ENCODE peak calls at places on chromosomes 12 and 14, in eight cellular contexts. One of them, this sample, is unnamed.

GRCh38 chr12:69008510-69008909 is 75.5 kb upstream of the CPM start:
- DNase-seq in A549: no peak
- DNase-seq in H1: no peak
- DNase-seq in esophagus muscularis mucosa: no peak
- DNase-seq in GM12878: no peak
- DNase-seq in ovary: no peak
- DNase-seq in tibial nerve: no peak
- DNase-seq in suprapubic skin: no peak
- DNase-seq in this sample: peak

GRCh38 chr12:31471823-31472222 is 119.1 kb downstream of the DENND5B start:
- DNase-seq in A549: no peak
- DNase-seq in H1: no peak
- DNase-seq in esophagus muscularis mucosa: no peak
- DNase-seq in GM12878: no peak
- DNase-seq in ovary: no peak
- DNase-seq in tibial nerve: no peak
- DNase-seq in suprapubic skin: no peak
- DNase-seq in this sample: no peak

GRCh38 chr14:26863736-26864135 is 265.9 kb upstream of the NOVA1 start:
- DNase-seq in A549: no peak
- DNase-seq in H1: no peak
- DNase-seq in esophagus muscularis mucosa: no peak
- DNase-seq in GM12878: no peak
- DNase-seq in ovary: no peak
- DNase-seq in tibial nerve: no peak
- DNase-seq in suprapubic skin: no peak
- DNase-seq in this sample: no peak

GRCh38 chr12:33649992-33650391 is 210.4 kb upstream of the SYT10 start:
- DNase-seq in A549: no peak
- DNase-seq in H1: no peak
- DNase-seq in esophagus muscularis mucosa: no peak
- DNase-seq in GM12878: no peak
- DNase-seq in ovary: no peak
- DNase-seq in tibial nerve: no peak
- DNase-seq in suprapubic skin: no peak
- DNase-seq in this sample: no peak

GRCh38 chr12:96117460-96117859 is 76.7 kb upstream of the ELK3 start:
- DNase-seq in A549: no peak
- DNase-seq in H1: no peak
- DNase-seq in esophagus muscularis mucosa: no peak
- DNase-seq in GM12878: no peak
- DNase-seq in ovary: no peak
- DNase-seq in tibial nerve: no peak
- DNase-seq in suprapubic skin: no peak
- DNase-seq in this sample: no peak

GRCh38 chr14:76694106-76694505 is 67.2 kb upstream of the VASH1 start:
- DNase-seq in A549: no peak
- DNase-seq in H1: no peak
- DNase-seq in esophagus muscularis mucosa: peak
- DNase-seq in GM12878: no peak
- DNase-seq in ovary: no peak
- DNase-seq in tibial nerve: no peak
- DNase-seq in suprapubic skin: no peak
- DNase-seq in this sample: no peak

GRCh38 chr12:57793920-57794319 is 11.3 kb downstream of the TSFM start:
- DNase-seq in A549: no peak
- DNase-seq in H1: no peak
- DNase-seq in esophagus muscularis mucosa: no peak
- DNase-seq in GM12878: no peak
- DNase-seq in ovary: no peak
- DNase-seq in tibial nerve: no peak
- DNase-seq in suprapubic skin: no peak
- DNase-seq in this sample: no peak

GRCh38 chr12:65892905-65893304 is 68.6 kb downstream of the HMGA2 start:
- DNase-seq in A549: no peak
- DNase-seq in H1: no peak
- DNase-seq in esophagus muscularis mucosa: no peak
- DNase-seq in GM12878: no peak
- DNase-seq in ovary: no peak
- DNase-seq in tibial nerve: no peak
- DNase-seq in suprapubic skin: no peak
- DNase-seq in this sample: no peak

GRCh38 chr12:117587646-117588287 is 226.3 kb upstream of the NOS1 start:
- DNase-seq in A549: peak
- DNase-seq in H1: peak
- DNase-seq in esophagus muscularis mucosa: no peak
- DNase-seq in GM12878: no peak
- DNase-seq in ovary: no peak
- DNase-seq in tibial nerve: peak
- DNase-seq in suprapubic skin: no peak
- DNase-seq in this sample: no peak

GRCh38 chr12:8697120-8697475 is 693 bp upstream of the RIMKLB start:
- DNase-seq in A549: no peak
- DNase-seq in H1: no peak
- DNase-seq in esophagus muscularis mucosa: no peak
- DNase-seq in GM12878: no peak
- DNase-seq in ovary: no peak
- DNase-seq in tibial nerve: no peak
- DNase-seq in suprapubic skin: no peak
- DNase-seq in this sample: peak

GRCh38 chr14:65333926-65334687 is 78.4 kb upstream of the FUT8 start:
- DNase-seq in A549: no peak
- DNase-seq in H1: no peak
- DNase-seq in esophagus muscularis mucosa: no peak
- DNase-seq in GM12878: no peak
- DNase-seq in ovary: no peak
- DNase-seq in tibial nerve: peak
- DNase-seq in suprapubic skin: no peak
- DNase-seq in this sample: no peak

GRCh38 chr14:68888025-68888850 is 90.9 kb downstream of the ACTN1 start:
- DNase-seq in A549: no peak
- DNase-seq in H1: no peak
- DNase-seq in esophagus muscularis mucosa: no peak
- DNase-seq in GM12878: no peak
- DNase-seq in ovary: no peak
- DNase-seq in tibial nerve: no peak
- DNase-seq in suprapubic skin: no peak
- DNase-seq in this sample: no peak

GRCh38 chr14:100844082-100844408 is 18.1 kb downstream of the MEG3 start:
- DNase-seq in A549: no peak
- DNase-seq in H1: no peak
- DNase-seq in esophagus muscularis mucosa: no peak
- DNase-seq in GM12878: no peak
- DNase-seq in ovary: peak
- DNase-seq in tibial nerve: no peak
- DNase-seq in suprapubic skin: no peak
- DNase-seq in this sample: no peak

GRCh38 chr12:105921872-105922669 is 216.7 kb downstream of the NUAK1 start:
- DNase-seq in A549: peak
- DNase-seq in H1: no peak
- DNase-seq in esophagus muscularis mucosa: no peak
- DNase-seq in GM12878: no peak
- DNase-seq in ovary: no peak
- DNase-seq in tibial nerve: no peak
- DNase-seq in suprapubic skin: no peak
- DNase-seq in this sample: no peak

GRCh38 chr12:52010152-52010622 is 3.4 kb downstream of the TAMALIN start:
- DNase-seq in A549: no peak
- DNase-seq in H1: peak
- DNase-seq in esophagus muscularis mucosa: no peak
- DNase-seq in GM12878: no peak
- DNase-seq in ovary: peak
- DNase-seq in tibial nerve: peak
- DNase-seq in suprapubic skin: peak
- DNase-seq in this sample: peak

GRCh38 chr12:116087399-116087798 is 190.1 kb downstream of the MED13L start:
- DNase-seq in A549: no peak
- DNase-seq in H1: no peak
- DNase-seq in esophagus muscularis mucosa: no peak
- DNase-seq in GM12878: no peak
- DNase-seq in ovary: no peak
- DNase-seq in tibial nerve: no peak
- DNase-seq in suprapubic skin: no peak
- DNase-seq in this sample: no peak

GRCh38 chr12:91040356-91040755 is 17.5 kb downstream of the KERA start:
- DNase-seq in A549: no peak
- DNase-seq in H1: no peak
- DNase-seq in esophagus muscularis mucosa: no peak
- DNase-seq in GM12878: no peak
- DNase-seq in ovary: no peak
- DNase-seq in tibial nerve: no peak
- DNase-seq in suprapubic skin: no peak
- DNase-seq in this sample: no peak

GRCh38 chr12:108634225-108634795 is 616 bp upstream of the SELPLG start:
- DNase-seq in A549: peak
- DNase-seq in H1: no peak
- DNase-seq in esophagus muscularis mucosa: no peak
- DNase-seq in GM12878: no peak
- DNase-seq in ovary: no peak
- DNase-seq in tibial nerve: no peak
- DNase-seq in suprapubic skin: peak
- DNase-seq in this sample: no peak

GRCh38 chr14:22882064-22882463 is 958 bp upstream of the REM2 start:
- DNase-seq in A549: no peak
- DNase-seq in H1: no peak
- DNase-seq in esophagus muscularis mucosa: no peak
- DNase-seq in GM12878: no peak
- DNase-seq in ovary: no peak
- DNase-seq in tibial nerve: no peak
- DNase-seq in suprapubic skin: no peak
- DNase-seq in this sample: no peak
- TF ChIP-seq POLR2A in A549: no peak
- TF ChIP-seq POLR2A in H1: no peak
- TF ChIP-seq POLR2A in esophagus muscularis mucosa: no peak
- TF ChIP-seq POLR2A in GM12878: no peak
- TF ChIP-seq POLR2A in ovary: no peak
- TF ChIP-seq POLR2A in tibial nerve: no peak
- TF ChIP-seq POLR2A in suprapubic skin: no peak
- TF ChIP-seq POLR2A in this sample: no peak

GRCh38 chr12:130791699-130792098 is 47.4 kb downstream of the STX2 start:
- DNase-seq in A549: no peak
- DNase-seq in H1: no peak
- DNase-seq in esophagus muscularis mucosa: no peak
- DNase-seq in GM12878: no peak
- DNase-seq in ovary: no peak
- DNase-seq in tibial nerve: no peak
- DNase-seq in suprapubic skin: no peak
- DNase-seq in this sample: no peak

GRCh38 chr12:130788515-130788914 is 50.5 kb downstream of the STX2 start:
- DNase-seq in A549: no peak
- DNase-seq in H1: no peak
- DNase-seq in esophagus muscularis mucosa: no peak
- DNase-seq in GM12878: no peak
- DNase-seq in ovary: no peak
- DNase-seq in tibial nerve: no peak
- DNase-seq in suprapubic skin: no peak
- DNase-seq in this sample: no peak

GRCh38 chr12:130783110-130783715 is 55.8 kb downstream of the STX2 start:
- DNase-seq in A549: no peak
- DNase-seq in H1: no peak
- DNase-seq in esophagus muscularis mucosa: no peak
- DNase-seq in GM12878: no peak
- DNase-seq in ovary: no peak
- DNase-seq in tibial nerve: no peak
- DNase-seq in suprapubic skin: no peak
- DNase-seq in this sample: no peak

GRCh38 chr12:130787041-130787440 is 52.0 kb downstream of the STX2 start:
- DNase-seq in A549: no peak
- DNase-seq in H1: no peak
- DNase-seq in esophagus muscularis mucosa: no peak
- DNase-seq in GM12878: no peak
- DNase-seq in ovary: no peak
- DNase-seq in tibial nerve: no peak
- DNase-seq in suprapubic skin: no peak
- DNase-seq in this sample: peak

DNA sequence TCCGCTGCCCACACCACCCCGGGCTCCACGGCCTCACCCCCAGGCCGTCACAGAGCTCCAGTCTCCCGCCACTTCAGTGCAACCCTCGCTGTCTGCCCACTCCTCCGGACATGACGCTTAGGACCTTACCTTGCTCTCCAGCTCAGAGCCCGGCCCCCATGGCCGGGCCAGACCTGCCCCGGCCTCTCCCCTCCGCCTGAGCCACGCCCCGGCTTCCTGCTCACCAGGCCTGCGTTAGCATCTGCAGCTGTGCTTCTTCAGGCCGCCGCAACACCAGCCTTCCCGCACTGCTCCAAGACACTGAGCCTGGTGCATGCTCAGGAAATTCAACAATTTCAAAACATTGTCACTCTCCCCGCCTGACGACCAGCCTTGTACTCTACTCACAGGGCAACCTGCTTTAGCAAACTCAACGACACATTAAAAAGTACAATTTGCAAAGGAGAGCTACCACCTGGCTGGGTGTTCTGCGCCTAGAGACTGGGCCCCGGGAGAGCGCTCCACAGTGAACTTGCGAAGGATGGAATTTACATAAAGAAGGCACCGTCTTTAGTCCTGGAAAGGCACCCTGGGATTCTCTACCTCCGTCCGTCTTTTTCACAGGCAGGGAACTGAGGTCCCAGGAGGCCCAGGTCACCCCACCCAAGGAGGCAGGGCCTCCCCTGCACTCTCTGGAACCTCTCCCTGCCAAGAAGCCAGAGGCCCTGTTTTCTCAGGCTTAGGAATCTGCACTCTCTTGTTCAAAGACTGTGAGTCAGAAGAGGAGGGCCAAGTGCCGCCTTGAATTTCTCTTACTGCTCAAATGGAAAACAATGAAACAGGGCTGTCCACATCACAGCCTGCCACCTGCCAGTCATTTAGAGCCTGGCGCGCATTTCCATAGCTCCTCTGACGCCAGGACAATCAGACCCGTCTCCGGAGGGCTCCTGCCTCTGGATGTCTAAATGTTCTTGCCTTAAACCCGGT is 51.3 kb downstream of the STX2 start:
- DNase-seq in A549: no peak
- DNase-seq in H1: no peak
- DNase-seq in esophagus muscularis mucosa: no peak
- DNase-seq in GM12878: no peak
- DNase-seq in ovary: no peak
- DNase-seq in tibial nerve: no peak
- DNase-seq in suprapubic skin: no peak
- DNase-seq in this sample: peak
- H3K27ac ChIP-seq in A549: no peak
- H3K27ac ChIP-seq in H1: peak
- H3K27ac ChIP-seq in esophagus muscularis mucosa: no peak
- H3K27ac ChIP-seq in GM12878: no peak
- H3K27ac ChIP-seq in ovary: no peak
- H3K27ac ChIP-seq in tibial nerve: no peak
- H3K27ac ChIP-seq in suprapubic skin: no peak
- H3K27ac ChIP-seq in this sample: no peak

GRCh38 chr14:102824832-102825231 is 47.6 kb downstream of the TRAF3 start:
- DNase-seq in A549: peak
- DNase-seq in H1: no peak
- DNase-seq in esophagus muscularis mucosa: no peak
- DNase-seq in GM12878: no peak
- DNase-seq in ovary: no peak
- DNase-seq in tibial nerve: no peak
- DNase-seq in suprapubic skin: no peak
- DNase-seq in this sample: no peak
- TF ChIP-seq EP300 in A549: no peak
- TF ChIP-seq EP300 in H1: no peak
- TF ChIP-seq EP300 in esophagus muscularis mucosa: no peak
- TF ChIP-seq EP300 in GM12878: no peak
- TF ChIP-seq EP300 in ovary: no peak
- TF ChIP-seq EP300 in tibial nerve: no peak
- TF ChIP-seq EP300 in suprapubic skin: no peak
- TF ChIP-seq EP300 in this sample: no peak

GRCh38 chr12:111766608-111767361 is at the start of gene ALDH2:
- DNase-seq in A549: peak
- DNase-seq in H1: peak
- DNase-seq in esophagus muscularis mucosa: no peak
- DNase-seq in GM12878: no peak
- DNase-seq in ovary: peak
- DNase-seq in tibial nerve: peak
- DNase-seq in suprapubic skin: peak
- DNase-seq in this sample: peak
- TF ChIP-seq POLR2A in A549: peak
- TF ChIP-seq POLR2A in H1: peak
- TF ChIP-seq POLR2A in esophagus muscularis mucosa: peak
- TF ChIP-seq POLR2A in GM12878: peak
- TF ChIP-seq POLR2A in ovary: peak
- TF ChIP-seq POLR2A in tibial nerve: peak
- TF ChIP-seq POLR2A in suprapubic skin: peak
- TF ChIP-seq POLR2A in this sample: no peak